ENCODE peak calls at places on chromosomes 4 and X, in four cellular contexts. O is Daoy, A is astrocyte of the spinal cord, J is thoracic aorta. R is an unnamed sample.
A peak's percentile ranks its signal among the peaks of the same experiment; 100 is the strongest.

GRCh38 chrX:39725928-39726619 is 371.7 kb downstream of the BCOR start:
- DNase-seq in A (peak; percentile 52), J (no peak), O (peak; percentile 63), R (no peak)

GRCh38 chr4:48445704-48446103 is 37.4 kb upstream of the SLC10A4 start:
- DNase-seq in J (no peak), A (peak; percentile 19), O (no peak), R (peak; percentile 60)

GRCh38 chr4:185127021-185127925 is 15.8 kb upstream of the SLC25A4 start:
- DNase-seq in O (peak; percentile 17), J (no peak), A (no peak), R (no peak)

GRCh38 chr4:78512357-78512920 is 39.1 kb upstream of the ANXA3 start:
- DNase-seq in O (no peak), J (no peak), A (no peak), R (no peak)

GRCh38 chrX:101385795-101386541 is at the start of gene BTK:
- DNase-seq in O (no peak), J (no peak), A (no peak), R (peak; percentile 90)

GRCh38 chr4:39970559-39971270 is 7.0 kb downstream of the PDS5A start:
- DNase-seq in A (no peak), O (peak; percentile 11), J (no peak), R (peak; percentile 87)

GRCh38 chrX:100090931-100091330 is 319.1 kb downstream of the PCDH19 start:
- DNase-seq in A (peak; percentile 49), J (no peak), O (peak; percentile 9), R (no peak)

GRCh38 chr4:1788254-1788973 is 4.7 kb upstream of the FGFR3 start:
- DNase-seq in J (no peak), A (no peak), O (no peak), R (no peak)

GRCh38 chr4:85650908-85651307 is 176.0 kb downstream of the ARHGAP24 start:
- DNase-seq in A (no peak), J (no peak), O (no peak), R (no peak)

GRCh38 chr4:48350871-48351270 is 9.5 kb downstream of the SLAIN2 start:
- DNase-seq in O (no peak), A (no peak), J (no peak), R (no peak)

GRCh38 chr4:8040607-8041006 is 100.9 kb upstream of the AFAP1 start:
- DNase-seq in O (no peak), J (no peak), A (peak; percentile 5), R (no peak)

GRCh38 chr4:63589796-63590195 is 819.5 kb downstream of the TECRL start:
- DNase-seq in J (no peak), A (no peak), O (no peak), R (no peak)

GRCh38 chr4:96526625-96527024 is 686.7 kb downstream of the PDHA2 start:
- DNase-seq in O (no peak), J (no peak), A (no peak), R (no peak)

GRCh38 chr4:1533501-1534064 is 127.3 kb upstream of the NKX1-1 start:
- DNase-seq in A (no peak), J (no peak), O (no peak), R (no peak)